ENCODE peak calls at places on chromosomes 6 and 20, in six cellular contexts. A is PC-3, X is dorsolateral prefrontal cortex, H is A549, T is lower leg skin, G is HCT116. E is an unnamed sample.

GRCh38 chr6:159633196-159633595 is 59.8 kb downstream of the SOD2 start:
- DNase-seq in A (peak; percentile 45), X (no peak), H (peak; percentile 30), T (no peak), G (peak; percentile 37), E (no peak)

GRCh38 chr6:52994031-52994788 is 874 bp downstream of the GSTA4 start:
- DNase-seq in A (peak; percentile 47), X (peak; percentile 45), H (peak; percentile 5), T (no peak), G (no peak), E (no peak)

GRCh38 chr20:59644371-59644939 is 40.1 kb downstream of the PHACTR3 start:
- DNase-seq in A (no peak), X (no peak), H (no peak), T (no peak), G (no peak), E (no peak)

GRCh38 chr6:36577298-36577697 is 16.9 kb upstream of the SRSF3 start:
- DNase-seq in A (peak; percentile 90), X (no peak), H (peak; percentile 71), T (no peak), G (peak; percentile 33), E (no peak)

GRCh38 chr20:8860011-8860495 is 208.8 kb upstream of the PLCB4 start:
- DNase-seq in A (peak; percentile 96), X (no peak), H (peak; percentile 42), T (no peak), G (no peak), E (no peak)

GRCh38 chr6:2485116-2485515 is 239.7 kb upstream of the GMDS start:
- DNase-seq in A (no peak), X (no peak), H (no peak), T (no peak), G (no peak), E (no peak)

GRCh38 chr6:106530502-106530901 is 98.8 kb downstream of the RTN4IP1 start:
- DNase-seq in A (no peak), X (no peak), H (no peak), T (no peak), G (no peak), E (no peak)

GRCh38 chr20:51275816-51276215 is 252.9 kb upstream of the KCNG1 start:
- DNase-seq in A (no peak), X (no peak), H (no peak), T (no peak), G (no peak), E (no peak)

GRCh38 chr20:31809656-31810055 is 9.5 kb upstream of the MYLK2 start:
- DNase-seq in A (no peak), X (no peak), H (no peak), T (no peak), G (no peak), E (no peak)

GRCh38 chr6:104940881-104941693 is 15.8 kb upstream of the LIN28B start:
- DNase-seq in A (peak; percentile 16), X (no peak), H (no peak), T (no peak), G (no peak), E (peak; percentile 48)

GRCh38 chr6:107823047-107823557 is 1.0 kb downstream of the SCML4 start:
- DNase-seq in A (no peak), X (no peak), H (no peak), T (no peak), G (no peak), E (no peak)

GRCh38 chr6:111087871-111088667 is 766 bp downstream of the SLC16A10 start:
- DNase-seq in A (no peak), X (no peak), H (no peak), T (no peak), G (peak; percentile 10), E (no peak)

GRCh38 chr20:57856658-57857057 is 146.8 kb upstream of the PMEPA1 start:
- DNase-seq in A (peak; percentile 75), X (no peak), H (no peak), T (no peak), G (no peak), E (no peak)

GRCh38 chr6:112117554-112117953 is 30.2 kb downstream of the FAM229B start:
- DNase-seq in A (peak; percentile 71), X (no peak), H (no peak), T (no peak), G (no peak), E (no peak)

GRCh38 chr6:84774174-84775158 is 10.1 kb upstream of the TBX18 start:
- DNase-seq in A (no peak), X (no peak), H (peak; percentile 41), T (peak; percentile 91), G (no peak), E (peak; percentile 72)

GRCh38 chr6:140427842-140428241 is 1053.4 kb upstream of the CITED2 start:
- DNase-seq in A (no peak), X (no peak), H (no peak), T (no peak), G (peak; percentile 8), E (no peak)

GRCh38 chr20:31560094-31560899 is 44.8 kb upstream of the ID1 start:
- DNase-seq in A (peak; percentile 69), X (peak; percentile 63), H (peak; percentile 78), T (peak; percentile 92), G (peak; percentile 59), E (peak; percentile 80)

GRCh38 chr20:5996765-5997164 is 46.3 kb downstream of the MCM8 start:
- DNase-seq in A (peak; percentile 44), X (no peak), H (no peak), T (no peak), G (no peak), E (no peak)

DNA sequence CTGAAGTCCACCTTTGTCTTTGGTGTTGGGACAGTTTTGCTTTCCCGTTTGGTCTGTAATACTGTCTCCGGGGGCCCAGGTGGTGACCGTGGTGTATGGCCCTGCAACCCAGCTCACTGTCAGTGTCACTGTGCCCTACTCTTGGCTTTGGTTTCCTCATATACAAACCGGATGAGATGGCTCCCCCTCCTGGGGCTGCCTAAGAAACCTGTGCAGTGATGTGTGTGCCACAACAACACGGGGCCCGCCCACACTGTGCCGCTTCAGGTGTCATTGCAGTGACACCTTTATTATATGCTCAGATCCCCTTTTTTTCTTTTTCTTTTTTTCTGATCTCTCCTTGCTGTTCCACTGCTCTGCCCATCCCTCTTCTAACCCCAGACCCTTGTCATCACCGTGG is 73.9 kb downstream of the RAMACL start:
- DNase-seq in A (no peak), X (peak; percentile 54), H (no peak), T (peak; percentile 82), G (peak; percentile 27), E (no peak)
- TF ChIP-seq CTCF in A (no peak), X (peak; percentile 7), H (no peak), T (no peak), G (no peak), E (no peak)

GRCh38 chr6:18155864-18156396 is 708 bp downstream of the KDM1B start:
- DNase-seq in A (peak; percentile 87), X (peak; percentile 38), H (peak; percentile 76), T (peak; percentile 90), G (peak; percentile 80), E (peak; percentile 63)
- TF ChIP-seq CTCF in A (peak; percentile 59), X (peak; percentile 18), H (peak; percentile 22), T (no peak), G (no peak), E (no peak)

GRCh38 chr6:46220351-46221220 is 49.8 kb upstream of the ENPP5 start:
- DNase-seq in A (no peak), X (no peak), H (no peak), T (no peak), G (no peak), E (no peak)
- TF ChIP-seq CTCF in A (no peak), X (no peak), H (no peak), T (no peak), G (no peak), E (no peak)

DNA sequence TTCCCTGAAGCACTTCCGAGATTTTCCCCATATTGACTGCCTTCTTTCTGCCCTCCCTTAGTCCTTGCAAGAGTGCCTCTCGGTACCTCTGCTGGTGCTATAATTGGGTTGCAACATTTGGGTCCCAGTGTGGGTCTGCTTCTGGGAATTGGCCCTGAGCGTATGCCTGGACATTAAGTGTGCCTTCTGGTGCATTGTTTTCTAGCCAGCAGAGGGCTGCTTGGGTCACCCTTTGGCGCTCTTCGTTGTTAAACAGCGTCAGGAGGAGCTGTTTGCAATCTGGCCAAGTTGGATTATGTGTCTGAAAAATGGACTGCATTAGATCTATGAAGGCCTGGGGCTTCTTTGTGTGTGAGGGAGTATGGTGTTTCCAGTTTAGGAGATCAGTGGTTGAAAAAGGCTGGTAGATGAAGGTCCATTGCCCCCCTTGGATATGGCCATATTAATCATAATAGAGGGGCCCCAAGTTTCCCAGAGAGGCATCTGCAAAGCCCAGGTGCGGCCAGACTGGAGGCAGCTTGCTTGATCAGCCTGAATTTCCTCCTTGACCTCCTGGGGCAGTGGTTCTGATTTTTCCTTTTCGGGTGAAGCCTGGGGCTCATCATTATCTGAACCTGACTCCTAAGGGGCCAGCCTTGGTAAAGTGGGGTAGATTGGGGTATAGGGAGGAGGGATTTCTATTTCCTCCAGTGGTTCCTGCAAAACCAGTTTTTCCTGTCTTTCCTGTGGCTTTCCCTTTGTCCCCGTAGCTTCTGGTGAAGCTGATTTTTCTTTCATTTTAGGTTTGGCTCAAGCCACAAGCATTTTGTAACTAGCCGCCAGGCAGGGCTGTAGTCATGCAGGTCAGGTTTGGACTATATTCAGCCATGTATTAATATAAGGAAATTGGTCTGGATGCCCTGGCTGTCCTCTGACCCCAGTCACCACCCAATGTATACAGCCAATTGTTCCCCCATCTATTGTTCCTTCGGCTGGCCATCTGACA is 85.4 kb upstream of the GPR6 start:
- DNase-seq in A (peak; percentile 92), X (no peak), H (no peak), T (no peak), G (peak; percentile 82), E (no peak)
- TF ChIP-seq CTCF in A (peak; percentile 46), X (no peak), H (no peak), T (no peak), G (peak; percentile 73), E (no peak)

GRCh38 chr20:38890497-38890818 is 35.8 kb upstream of the FAM83D start:
- DNase-seq in A (peak; percentile 43), X (no peak), H (no peak), T (no peak), G (no peak), E (no peak)
- TF ChIP-seq CTCF in A (no peak), X (no peak), H (no peak), T (no peak), G (no peak), E (no peak)

GRCh38 chr20:45969712-45970634 is 2.0 kb downstream of the ZNF335 start:
- DNase-seq in A (peak; percentile 78), X (no peak), H (peak; percentile 76), T (peak; percentile 85), G (peak; percentile 66), E (no peak)
- TF ChIP-seq CTCF in A (peak; percentile 86), X (peak; percentile 50), H (peak; percentile 70), T (no peak), G (peak; percentile 63), E (peak; percentile 65)

DNA sequence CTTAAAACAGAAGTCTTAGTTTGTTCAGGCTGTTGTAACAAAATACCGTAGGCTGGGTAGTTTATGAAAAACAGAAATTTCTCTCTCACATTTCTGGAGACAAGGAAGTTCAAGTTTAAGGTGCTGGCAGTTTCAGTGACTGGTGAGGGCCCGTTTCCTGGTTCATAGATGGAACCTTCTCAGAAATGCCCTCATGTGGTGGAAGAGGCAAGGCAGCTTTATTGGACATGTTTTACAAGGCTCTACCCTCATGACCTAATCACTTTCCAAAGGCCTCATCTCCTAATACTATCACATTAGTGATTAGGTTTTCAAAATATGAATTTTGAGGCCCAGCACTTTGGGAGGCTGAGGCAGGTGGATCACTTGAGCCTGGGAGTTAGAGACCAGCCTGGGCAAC is 2.4 kb downstream of the HEBP2 start:
- DNase-seq in A (peak; percentile 17), X (no peak), H (no peak), T (no peak), G (no peak), E (no peak)
- TF ChIP-seq CTCF in A (peak; percentile 34), X (no peak), H (no peak), T (no peak), G (no peak), E (no peak)

E was measured in mesothelial cell of epicardium.